ENCODE peak calls at places on chromosomes 11 and 22, in seven cellular contexts. J, O, S, R, D, N and F are unnamed samples.

GRCh38 chr22:49850959-49851815 is 2.5 kb upstream of the ZBED4 start:
- DNase-seq in J (no peak), O (no peak), S (no peak), R (no peak), D (no peak), N (no peak), F (no peak)

GRCh38 chr11:75428301-75428724 is 4.7 kb downstream of the KLHL35 start:
- DNase-seq in J (peak; percentile 22), O (peak; percentile 52), S (no peak), R (no peak), D (peak; percentile 91), N (peak; percentile 68), F (no peak)

GRCh38 chr11:73218106-73218829 is at the start of gene P2RY2:
- DNase-seq in J (no peak), O (peak; percentile 12), S (no peak), R (peak; percentile 67), D (peak; percentile 41), N (peak; percentile 61), F (peak; percentile 71)

GRCh38 chr11:17401841-17402240 is 13.4 kb upstream of the KCNJ11 start:
- DNase-seq in J (no peak), O (no peak), S (no peak), R (no peak), D (no peak), N (no peak), F (no peak)

GRCh38 chr11:32526715-32527114 is 56.9 kb upstream of the EIF3M start:
- DNase-seq in J (no peak), O (no peak), S (no peak), R (no peak), D (no peak), N (no peak), F (no peak)

GRCh38 chr22:49464024-49464423 is 363.6 kb downstream of the BRD1 start:
- DNase-seq in J (no peak), O (no peak), S (no peak), R (no peak), D (no peak), N (no peak), F (no peak)

GRCh38 chr11:134958870-134959269 is 546.8 kb upstream of the B3GAT1 start:
- DNase-seq in J (no peak), O (no peak), S (no peak), R (no peak), D (no peak), N (no peak), F (no peak)

GRCh38 chr22:28115426-28115825 is 196.4 kb upstream of the PITPNB start:
- DNase-seq in J (no peak), O (no peak), S (no peak), R (no peak), D (no peak), N (no peak), F (no peak)

GRCh38 chr22:27919943-27920755 is 1.1 kb upstream of the PITPNB start:
- DNase-seq in J (no peak), O (no peak), S (peak; percentile 57), R (peak; percentile 54), D (peak; percentile 21), N (no peak), F (no peak)

GRCh38 chr11:118939412-118939915 is 13.7 kb upstream of the BCL9L start:
- DNase-seq in J (no peak), O (no peak), S (no peak), R (no peak), D (no peak), N (no peak), F (no peak)

GRCh38 chr11:14414470-14415461 is 55.8 kb upstream of the RRAS2 start:
- DNase-seq in J (peak; percentile 40), O (peak; percentile 50), S (no peak), R (no peak), D (no peak), N (peak; percentile 88), F (no peak)

GRCh38 chr11:87019582-87020271 is 18.0 kb upstream of the TMEM135 start:
- DNase-seq in J (no peak), O (no peak), S (no peak), R (no peak), D (no peak), N (no peak), F (no peak)

GRCh38 chr22:27637604-27638003 is 164.0 kb downstream of the MN1 start:
- DNase-seq in J (no peak), O (no peak), S (no peak), R (no peak), D (peak; percentile 46), N (no peak), F (no peak)

GRCh38 chr11:123833095-123833494 is 26.9 kb upstream of the OR6M1 start:
- DNase-seq in J (no peak), O (no peak), S (no peak), R (no peak), D (no peak), N (no peak), F (no peak)

GRCh38 chr11:103338621-103339484 is 229.6 kb downstream of the DYNC2H1 start:
- DNase-seq in J (no peak), O (no peak), S (no peak), R (no peak), D (peak; percentile 11), N (no peak), F (no peak)

GRCh38 chr22:30908051-30908461 is 60.5 kb downstream of the MORC2 start:
- DNase-seq in J (no peak), O (no peak), S (no peak), R (no peak), D (no peak), N (no peak), F (no peak)

GRCh38 chr11:2748814-2749554 is 49.2 kb upstream of the KCNQ1OT1 start:
- DNase-seq in J (no peak), O (no peak), S (no peak), R (no peak), D (no peak), N (no peak), F (no peak)